ENCODE peak calls at places on chromosomes 16 and 17, in seven cellular contexts. M is tibial artery, Y is body of pancreas, E is adrenal gland, P is heart right ventricle, J is right atrium auricular region, D is thoracic aorta. T is an unnamed sample.

GRCh38 chr17:61818225-61818624 is 45.1 kb downstream of the BRIP1 start:
- DNase-seq in Y (no peak), P (no peak), M (no peak), E (no peak), J (no peak), D (no peak), T (no peak)

GRCh38 chr16:3755249-3755648 is 37.9 kb upstream of the TRAP1 start:
- DNase-seq in P (no peak), Y (no peak), D (no peak), E (no peak), M (no peak), J (no peak), T (no peak)

GRCh38 chr16:28210979-28211505 is 723 bp downstream of the XPO6 start:
- DNase-seq in D (peak; percentile 49), J (peak; percentile 68), Y (peak; percentile 63), P (peak; percentile 71), M (peak; percentile 86), E (peak; percentile 85), T (peak; percentile 72)

GRCh38 chr16:4410335-4411075 is 5.9 kb downstream of the CORO7 start:
- DNase-seq in E (no peak), J (no peak), M (peak; percentile 47), D (no peak), P (no peak), Y (peak; percentile 60), T (peak; percentile 68)

GRCh38 chr17:17386143-17386800 is 83.1 kb downstream of the NT5M start:
- DNase-seq in M (no peak), P (peak; percentile 58), Y (no peak), D (no peak), E (no peak), J (no peak), T (no peak)

GRCh38 chr17:34717092-34717491 is 137.7 kb downstream of the TMEM132E start:
- DNase-seq in E (no peak), J (no peak), Y (no peak), P (no peak), M (no peak), D (no peak), T (no peak)

GRCh38 chr16:19722981-19723380 is 4.9 kb downstream of the IQCK start:
- DNase-seq in E (no peak), J (no peak), Y (no peak), D (no peak), P (no peak), M (no peak), T (no peak)

GRCh38 chr17:7046127-7046724 is 2.3 kb upstream of the SLC16A11 start:
- DNase-seq in M (no peak), D (no peak), P (no peak), E (peak; percentile 46), Y (peak; percentile 95), J (no peak), T (peak; percentile 34)

GRCh38 chr16:79605999-79606398 is 5.5 kb upstream of the MAF start:
- DNase-seq in J (peak; percentile 54), Y (no peak), D (no peak), M (no peak), E (peak; percentile 26), P (no peak), T (no peak)

DNA sequence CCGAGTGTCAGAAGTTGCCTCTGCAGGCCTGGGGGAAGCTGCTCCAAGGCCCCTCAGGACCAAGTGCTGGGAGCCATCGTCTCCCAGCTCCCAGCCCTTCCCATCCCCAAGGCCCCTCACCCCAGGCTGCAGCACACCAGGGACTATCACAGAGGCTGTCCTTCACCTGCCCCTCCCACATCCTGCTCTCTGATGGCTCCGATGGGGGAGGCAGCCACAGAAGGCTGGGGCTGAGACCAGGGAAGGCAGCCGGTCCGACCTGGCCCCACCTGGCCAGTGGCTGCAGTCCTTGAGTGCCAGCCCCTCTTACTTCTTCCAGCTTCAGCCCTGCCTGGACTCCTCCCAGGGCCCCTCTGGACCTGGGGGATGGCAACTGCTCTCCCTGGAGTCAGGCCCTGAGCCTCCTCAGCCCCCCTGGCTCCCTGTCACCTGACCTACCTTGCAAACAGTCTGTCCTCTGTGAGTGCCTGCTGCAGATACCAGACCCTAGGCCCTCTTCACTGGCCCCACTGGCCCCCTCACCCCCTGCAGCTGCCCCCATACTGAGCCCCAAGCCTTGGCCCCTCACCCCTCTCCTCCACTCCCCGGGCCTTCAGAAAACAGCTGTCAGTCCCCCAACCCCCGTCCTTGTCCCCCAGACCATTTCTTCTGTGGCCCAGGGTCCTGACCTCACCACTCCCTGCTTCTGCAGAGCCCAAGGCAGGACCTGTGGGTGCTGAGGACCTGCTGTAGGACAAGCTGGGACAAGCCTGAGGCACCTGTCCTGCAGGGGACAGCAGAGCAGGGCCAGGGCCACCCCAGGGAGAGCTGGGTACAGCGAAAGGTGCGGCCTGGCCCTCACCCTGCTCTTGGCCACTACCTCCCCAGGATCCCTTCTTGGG is 12.6 kb upstream of the SRRM2 start:
- DNase-seq in M (no peak), E (no peak), Y (no peak), P (no peak), D (no peak), J (no peak), T (no peak)
- H3K27ac ChIP-seq in M (no peak overlapping the region), E (no peak overlapping the region), Y (no peak overlapping the region), P (no peak overlapping the region), D (no peak overlapping the region), J (no peak overlapping the region), T (no peak overlapping the region)

DNA sequence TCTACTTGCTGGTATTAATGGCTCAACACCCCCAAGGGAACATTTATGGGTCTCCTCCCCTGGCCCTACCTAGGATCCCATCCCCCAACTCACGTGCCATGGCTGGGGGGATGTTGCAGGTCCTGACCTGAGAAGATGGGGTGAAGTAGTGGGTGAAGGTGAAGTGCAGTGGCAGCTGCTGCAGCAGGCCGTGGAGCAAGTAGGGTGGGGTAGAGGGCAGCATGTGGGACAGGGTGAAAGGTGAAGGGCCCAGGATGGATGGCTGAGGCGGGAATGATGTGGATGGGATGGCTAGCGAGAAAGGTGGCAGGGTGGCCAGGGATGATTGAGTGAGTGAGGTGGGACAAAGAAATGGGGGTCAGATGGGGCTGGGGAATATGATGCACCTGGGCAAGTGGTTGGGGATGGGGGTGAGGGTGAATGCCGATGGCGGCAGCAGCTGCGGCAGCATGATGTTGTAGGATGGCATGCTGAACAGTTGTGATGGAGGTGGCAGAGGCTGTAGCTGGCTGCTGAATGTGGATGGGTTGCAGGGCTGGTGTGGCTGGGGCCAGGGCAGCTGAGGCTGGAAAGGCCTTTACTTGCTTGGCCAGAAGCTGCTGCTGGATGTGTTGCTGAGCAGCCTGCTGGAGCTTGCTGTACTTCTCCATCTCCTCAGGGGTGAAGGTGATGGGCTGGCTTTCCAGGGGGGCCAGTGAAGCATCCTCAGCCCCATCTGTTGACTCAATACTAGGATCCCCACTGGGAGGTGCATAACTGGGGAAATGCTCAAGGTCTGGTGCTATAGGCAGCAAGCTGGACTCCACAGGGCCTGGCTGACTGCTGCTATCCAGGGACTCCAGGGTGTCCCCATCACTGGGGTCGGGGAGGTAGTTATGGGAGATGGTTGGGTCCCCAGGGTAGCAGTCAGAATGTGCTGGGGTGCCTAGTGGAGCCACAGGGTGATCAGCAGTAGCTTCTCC is 8.3 kb upstream of the ITGA2B start:
- DNase-seq in E (no peak), P (no peak), M (no peak), Y (no peak), J (no peak), D (no peak), T (no peak)
- H3K4me3 ChIP-seq in E (no peak overlapping the region), P (no peak overlapping the region), M (no peak overlapping the region), Y (no peak overlapping the region), J (no peak overlapping the region), D (no peak overlapping the region), T (no peak overlapping the region)

DNA sequence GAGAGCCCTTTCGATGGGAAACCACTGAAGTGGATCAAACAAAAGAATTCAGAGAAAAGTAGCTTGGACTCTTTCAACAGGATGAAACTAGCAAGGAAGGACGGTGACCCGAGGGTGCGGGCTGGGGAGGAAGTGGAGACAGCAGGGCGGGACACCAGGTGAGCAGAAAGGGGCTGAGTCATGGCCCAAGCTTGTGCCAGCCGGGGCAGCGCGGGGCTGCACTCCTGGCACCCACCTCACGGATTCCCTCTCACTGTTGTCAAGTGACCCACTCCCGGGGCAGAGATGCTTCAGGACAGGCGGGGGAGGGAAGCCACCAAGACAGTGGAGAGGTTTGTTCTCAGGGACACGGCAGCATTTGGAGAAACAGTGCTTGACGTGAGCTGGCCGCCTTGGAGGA is 10.7 kb upstream of the RNF222 start:
- DNase-seq in D (no peak), J (no peak), E (no peak), M (peak; percentile 56), P (no peak), Y (no peak), T (no peak)
- H3K27ac ChIP-seq in D (no peak overlapping the region), J (no peak overlapping the region), E (no peak overlapping the region), M (no peak overlapping the region), P (no peak overlapping the region), Y (no peak overlapping the region), T (no peak overlapping the region)

DNA sequence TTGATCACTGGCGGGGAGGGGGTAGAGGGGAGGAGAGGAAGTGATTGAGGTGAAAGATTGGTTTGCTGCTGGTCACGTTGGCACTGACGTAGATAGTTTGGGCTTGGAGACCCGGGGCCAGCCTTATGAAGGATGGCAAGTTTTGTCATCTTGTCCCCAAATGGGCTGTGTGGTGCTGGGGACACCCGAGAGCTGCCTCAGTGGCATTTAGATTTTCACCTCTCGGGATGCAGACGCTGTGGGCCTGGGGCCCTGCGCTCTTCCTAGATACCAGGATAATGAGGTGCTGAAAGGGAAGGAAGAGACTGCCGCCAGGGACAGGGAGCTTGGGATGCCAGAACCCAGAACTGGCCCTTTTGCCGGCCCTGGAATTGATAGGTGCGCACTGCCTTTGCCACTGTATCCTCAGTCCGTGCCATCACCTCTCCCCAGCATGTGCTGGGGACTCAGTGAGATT is 1.4 kb upstream of the SOCS3 start:
- DNase-seq in Y (no peak), P (no peak), D (no peak), M (no peak), E (no peak), J (no peak), T (no peak)
- H3K4me3 ChIP-seq in Y (no peak overlapping the region), P (no peak overlapping the region), D (no peak overlapping the region), M (no peak overlapping the region), E (no peak overlapping the region), J (no peak overlapping the region), T (no peak overlapping the region)

DNA sequence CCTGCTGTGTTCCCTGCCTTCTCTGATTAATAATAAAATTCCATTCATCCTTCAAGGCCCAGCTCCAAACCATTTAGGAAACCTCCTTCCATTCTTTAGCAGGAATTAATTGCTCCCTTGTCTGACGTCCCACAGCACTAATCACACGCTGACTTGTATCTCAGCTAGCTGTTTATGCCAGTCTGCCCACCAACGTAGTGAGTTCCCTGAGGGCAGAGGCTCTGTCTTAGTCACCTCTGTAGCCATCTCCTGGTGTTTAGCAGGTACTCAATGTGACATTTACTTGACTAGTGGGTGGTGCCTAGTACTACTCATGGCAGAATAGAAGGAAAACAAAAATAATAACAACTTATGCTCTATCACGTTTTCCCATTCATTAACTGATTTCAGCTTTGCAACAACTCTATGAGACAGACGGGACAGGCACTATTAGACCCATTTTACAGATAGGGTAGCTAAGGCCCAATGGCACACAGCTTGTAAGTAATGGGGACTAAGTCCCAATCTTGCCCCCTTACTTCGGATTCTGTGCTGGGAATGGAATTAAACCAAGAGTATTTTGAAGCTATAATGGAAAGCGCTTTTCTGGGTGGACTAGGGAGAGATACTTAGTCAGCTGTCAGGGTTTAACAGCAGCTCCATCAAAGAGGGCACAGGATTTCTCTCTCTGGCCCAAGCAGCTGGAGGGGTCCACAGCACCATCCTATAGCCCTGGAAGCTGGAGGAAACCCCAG is 931 bp upstream of the WIPF2 start:
- DNase-seq in J (no peak), P (no peak), Y (no peak), E (no peak), D (no peak), M (no peak), T (no peak)
- H3K27ac ChIP-seq in J (no peak overlapping the region), P (no peak overlapping the region), Y (peak overlapping the region; percentile 83), E (no peak overlapping the region), D (peak overlapping the region; percentile 88), M (peak overlapping the region; percentile 95), T (no peak overlapping the region)

GRCh38 chr17:77466140-77466539 is 325.4 kb downstream of the SEC14L1 start:
- DNase-seq in E (no peak), Y (no peak), M (no peak), P (no peak), J (no peak), D (no peak), T (no peak)
- H3K4me3 ChIP-seq in E (no peak overlapping the region), Y (no peak overlapping the region), M (no peak overlapping the region), P (no peak overlapping the region), J (no peak overlapping the region), D (no peak overlapping the region), T (no peak overlapping the region)